ENCODE peak calls at places on chromosomes 6 and 20, in five cellular contexts. G is OCI-LY7; B is stimulated activated CD4-positive, alpha-beta T cell treated with anti-CD3 and anti-CD28 coated beads, TNF-alpha, amount 100 ng/mL, for 24 hours; M is SK-N-DZ; Z is T-helper 2 cell. S is an unnamed sample.
A peak's percentile ranks its signal among the peaks of the same experiment; 100 is the strongest.

GRCh38 chr6:135871296-135871695 is 19.8 kb downstream of the PDE7B start:
- DNase-seq in G (no peak), B (no peak), M (no peak), Z (no peak), S (no peak)

GRCh38 chr20:60057866-60058807 is 99.9 kb downstream of the CDH26 start:
- DNase-seq in G (peak; percentile 4), B (no peak), M (peak; percentile 92), Z (no peak), S (no peak)

GRCh38 chr6:143878272-143878760 is 14.0 kb downstream of the ZC2HC1B start:
- DNase-seq in G (no peak), B (no peak), M (no peak), Z (no peak), S (no peak)

GRCh38 chr20:2880650-2881049 is 7.4 kb downstream of the PTPRA start:
- DNase-seq in G (no peak), B (no peak), M (no peak), Z (no peak), S (no peak)

GRCh38 chr6:167329014-167329413 is 4.1 kb downstream of the TTLL2 start:
- DNase-seq in G (no peak), B (no peak), M (no peak), Z (no peak), S (no peak)

GRCh38 chr6:20647585-20647984 is 113.3 kb downstream of the CDKAL1 start:
- DNase-seq in G (no peak), B (no peak), M (no peak), Z (no peak), S (no peak)

GRCh38 chr6:22146581-22147468 is 150.0 kb downstream of the PRL start:
- DNase-seq in G (no peak), B (no peak), M (peak; percentile 49), Z (no peak), S (no peak)

GRCh38 chr6:147150303-147150702 is 53.9 kb upstream of the STXBP5 start:
- DNase-seq in G (no peak), B (no peak), M (no peak), Z (no peak), S (no peak)

GRCh38 chr6:148452921-148453320 is 110.3 kb downstream of the SASH1 start:
- DNase-seq in G (no peak), B (no peak), M (no peak), Z (no peak), S (no peak)

GRCh38 chr20:35490736-35491181 is 35.4 kb downstream of the CEP250 start:
- DNase-seq in G (peak; percentile 88), B (peak; percentile 37), M (no peak), Z (peak; percentile 25), S (peak; percentile 37)

GRCh38 chr20:52921300-52921699 is 50.9 kb upstream of the TSHZ2 start:
- DNase-seq in G (no peak), B (no peak), M (no peak), Z (no peak), S (no peak)

GRCh38 chr6:169337881-169338445 is 84.3 kb upstream of the THBS2 start:
- DNase-seq in G (no peak), B (no peak), M (no peak), Z (no peak), S (no peak)

GRCh38 chr6:37491161-37491829 is 8.4 kb downstream of the CCDC167 start:
- DNase-seq in G (no peak), B (no peak), M (no peak), Z (no peak), S (no peak)

GRCh38 chr6:39841923-39842322 is 49.7 kb downstream of the DAAM2 start:
- DNase-seq in G (no peak), B (no peak), M (no peak), Z (no peak), S (no peak)

GRCh38 chr6:24980507-24981384 is 45.0 kb upstream of the RIPOR2 start:
- DNase-seq in G (no peak), B (no peak), M (no peak), Z (no peak), S (no peak)